ENCODE peak calls at places on chromosomes 5 and 9, in nine cellular contexts. One of them, this sample, is unnamed.

GRCh38 chr5:171855798-171856772 is 70.5 kb downstream of the SMIM23 start:
- DNase-seq in A549: no peak
- DNase-seq in neuronal stem cell: no peak
- DNase-seq in sigmoid colon: no peak
- DNase-seq in cardiac muscle cell: no peak
- DNase-seq in mesenchymal stem cell: peak; percentile 9
- DNase-seq in CD8-positive, alpha-beta T cell: no peak
- DNase-seq in mammary epithelial cell: no peak
- DNase-seq in naive thymus-derived CD4-positive, alpha-beta T cell: no peak
- DNase-seq in this sample: no peak

GRCh38 chr5:62645223-62645622 is 66.6 kb downstream of the LRRC70 start:
- DNase-seq in A549: no peak
- DNase-seq in neuronal stem cell: no peak
- DNase-seq in sigmoid colon: no peak
- DNase-seq in cardiac muscle cell: no peak
- DNase-seq in mesenchymal stem cell: no peak
- DNase-seq in CD8-positive, alpha-beta T cell: no peak
- DNase-seq in mammary epithelial cell: no peak
- DNase-seq in naive thymus-derived CD4-positive, alpha-beta T cell: no peak
- DNase-seq in this sample: no peak

GRCh38 chr9:72013188-72013877 is 47.1 kb downstream of the C9orf57 start:
- DNase-seq in A549: no peak
- DNase-seq in neuronal stem cell: no peak
- DNase-seq in sigmoid colon: no peak
- DNase-seq in cardiac muscle cell: no peak
- DNase-seq in mesenchymal stem cell: no peak
- DNase-seq in CD8-positive, alpha-beta T cell: no peak
- DNase-seq in mammary epithelial cell: no peak
- DNase-seq in naive thymus-derived CD4-positive, alpha-beta T cell: no peak
- DNase-seq in this sample: no peak

GRCh38 chr5:130168211-130168610 is 263.9 kb downstream of the CHSY3 start:
- DNase-seq in A549: no peak
- DNase-seq in neuronal stem cell: no peak
- DNase-seq in sigmoid colon: no peak
- DNase-seq in cardiac muscle cell: no peak
- DNase-seq in mesenchymal stem cell: no peak
- DNase-seq in CD8-positive, alpha-beta T cell: no peak
- DNase-seq in mammary epithelial cell: no peak
- DNase-seq in naive thymus-derived CD4-positive, alpha-beta T cell: no peak
- DNase-seq in this sample: peak; percentile 20

GRCh38 chr5:98827161-98827560 is 53.7 kb downstream of the RGMB start:
- DNase-seq in A549: peak; percentile 23
- DNase-seq in neuronal stem cell: peak; percentile 42
- DNase-seq in sigmoid colon: no peak
- DNase-seq in cardiac muscle cell: peak; percentile 51
- DNase-seq in mesenchymal stem cell: peak; percentile 49
- DNase-seq in CD8-positive, alpha-beta T cell: no peak
- DNase-seq in mammary epithelial cell: peak; percentile 20
- DNase-seq in naive thymus-derived CD4-positive, alpha-beta T cell: no peak
- DNase-seq in this sample: no peak

GRCh38 chr5:38613992-38614836 is 57.8 kb upstream of the LIFR start:
- DNase-seq in A549: no peak
- DNase-seq in neuronal stem cell: no peak
- DNase-seq in sigmoid colon: no peak
- DNase-seq in cardiac muscle cell: no peak
- DNase-seq in mesenchymal stem cell: no peak
- DNase-seq in CD8-positive, alpha-beta T cell: no peak
- DNase-seq in mammary epithelial cell: no peak
- DNase-seq in naive thymus-derived CD4-positive, alpha-beta T cell: no peak
- DNase-seq in this sample: no peak

GRCh38 chr5:19920761-19921160 is 67.2 kb downstream of the CDH18 start:
- DNase-seq in A549: no peak
- DNase-seq in neuronal stem cell: no peak
- DNase-seq in sigmoid colon: no peak
- DNase-seq in cardiac muscle cell: no peak
- DNase-seq in mesenchymal stem cell: no peak
- DNase-seq in CD8-positive, alpha-beta T cell: no peak
- DNase-seq in mammary epithelial cell: peak; percentile 26
- DNase-seq in naive thymus-derived CD4-positive, alpha-beta T cell: no peak
- DNase-seq in this sample: no peak

GRCh38 chr9:117060963-117061362 is 353.9 kb downstream of the ASTN2 start:
- DNase-seq in A549: no peak
- DNase-seq in neuronal stem cell: no peak
- DNase-seq in sigmoid colon: no peak
- DNase-seq in cardiac muscle cell: no peak
- DNase-seq in mesenchymal stem cell: no peak
- DNase-seq in CD8-positive, alpha-beta T cell: no peak
- DNase-seq in mammary epithelial cell: no peak
- DNase-seq in naive thymus-derived CD4-positive, alpha-beta T cell: no peak
- DNase-seq in this sample: no peak

GRCh38 chr9:136129176-136129575 is 10.5 kb upstream of the TMEM250 start:
- DNase-seq in A549: no peak
- DNase-seq in neuronal stem cell: no peak
- DNase-seq in sigmoid colon: no peak
- DNase-seq in cardiac muscle cell: no peak
- DNase-seq in mesenchymal stem cell: no peak
- DNase-seq in CD8-positive, alpha-beta T cell: no peak
- DNase-seq in mammary epithelial cell: no peak
- DNase-seq in naive thymus-derived CD4-positive, alpha-beta T cell: no peak
- DNase-seq in this sample: no peak

GRCh38 chr5:66469684-66470083 is 126.5 kb upstream of the MAST4 start:
- DNase-seq in A549: no peak
- DNase-seq in neuronal stem cell: no peak
- DNase-seq in sigmoid colon: no peak
- DNase-seq in cardiac muscle cell: no peak
- DNase-seq in mesenchymal stem cell: no peak
- DNase-seq in CD8-positive, alpha-beta T cell: no peak
- DNase-seq in mammary epithelial cell: no peak
- DNase-seq in naive thymus-derived CD4-positive, alpha-beta T cell: no peak
- DNase-seq in this sample: no peak

GRCh38 chr5:74326571-74327338 is 313.8 kb downstream of the ENC1 start:
- DNase-seq in A549: peak; percentile 65
- DNase-seq in neuronal stem cell: no peak
- DNase-seq in sigmoid colon: no peak
- DNase-seq in cardiac muscle cell: peak; percentile 67
- DNase-seq in mesenchymal stem cell: peak; percentile 89
- DNase-seq in CD8-positive, alpha-beta T cell: peak; percentile 3
- DNase-seq in mammary epithelial cell: peak; percentile 97
- DNase-seq in naive thymus-derived CD4-positive, alpha-beta T cell: peak; percentile 26
- DNase-seq in this sample: no peak

GRCh38 chr5:80114856-80115255 is 79.7 kb downstream of the THBS4 start:
- DNase-seq in A549: no peak
- DNase-seq in neuronal stem cell: no peak
- DNase-seq in sigmoid colon: no peak
- DNase-seq in cardiac muscle cell: no peak
- DNase-seq in mesenchymal stem cell: no peak
- DNase-seq in CD8-positive, alpha-beta T cell: no peak
- DNase-seq in mammary epithelial cell: no peak
- DNase-seq in naive thymus-derived CD4-positive, alpha-beta T cell: no peak
- DNase-seq in this sample: no peak

GRCh38 chr5:150085950-150086715 is at the start of gene CSF1R:
- DNase-seq in A549: no peak
- DNase-seq in neuronal stem cell: no peak
- DNase-seq in sigmoid colon: no peak
- DNase-seq in cardiac muscle cell: no peak
- DNase-seq in mesenchymal stem cell: no peak
- DNase-seq in CD8-positive, alpha-beta T cell: no peak
- DNase-seq in mammary epithelial cell: no peak
- DNase-seq in naive thymus-derived CD4-positive, alpha-beta T cell: no peak
- DNase-seq in this sample: no peak
- H3K27ac ChIP-seq in A549: no peak within 1 kb of the TSS
- H3K27ac ChIP-seq in neuronal stem cell: no peak within 1 kb of the TSS
- H3K27ac ChIP-seq in sigmoid colon: peak within 1 kb of the TSS; percentile 16
- H3K27ac ChIP-seq in cardiac muscle cell: no peak within 1 kb of the TSS
- H3K27ac ChIP-seq in mesenchymal stem cell: no peak within 1 kb of the TSS
- H3K27ac ChIP-seq in CD8-positive, alpha-beta T cell: no peak within 1 kb of the TSS
- H3K27ac ChIP-seq in mammary epithelial cell: no peak within 1 kb of the TSS
- H3K27ac ChIP-seq in naive thymus-derived CD4-positive, alpha-beta T cell: no peak within 1 kb of the TSS
- H3K27ac ChIP-seq in this sample: peak within 1 kb of the TSS; percentile 39

DNA sequence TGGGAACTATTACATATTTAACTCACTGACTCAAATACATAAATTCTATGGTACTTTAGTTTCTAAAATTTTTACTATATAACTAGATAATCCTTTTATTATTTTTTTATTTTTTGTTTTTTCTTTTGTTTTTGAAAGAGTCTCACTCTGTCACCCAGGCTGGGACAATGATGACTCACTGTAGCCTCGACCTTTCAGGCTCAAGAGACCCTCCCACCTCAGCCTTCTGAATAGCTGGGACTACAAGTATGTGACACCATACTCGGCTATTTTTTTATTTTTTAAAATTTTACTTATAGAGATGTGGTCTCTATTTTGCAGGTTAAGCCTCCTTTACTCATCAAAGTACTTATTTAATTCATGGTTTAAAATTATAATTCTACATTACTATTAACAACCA is 92.2 kb upstream of the SLCO4C1 start:
- DNase-seq in A549: no peak
- DNase-seq in neuronal stem cell: no peak
- DNase-seq in sigmoid colon: no peak
- DNase-seq in cardiac muscle cell: no peak
- DNase-seq in mesenchymal stem cell: no peak
- DNase-seq in CD8-positive, alpha-beta T cell: no peak
- DNase-seq in mammary epithelial cell: no peak
- DNase-seq in naive thymus-derived CD4-positive, alpha-beta T cell: no peak
- DNase-seq in this sample: no peak
- H3K27ac ChIP-seq in A549: no peak overlapping the region
- H3K27ac ChIP-seq in neuronal stem cell: no peak overlapping the region
- H3K27ac ChIP-seq in sigmoid colon: no peak overlapping the region
- H3K27ac ChIP-seq in cardiac muscle cell: no peak overlapping the region
- H3K27ac ChIP-seq in mesenchymal stem cell: no peak overlapping the region
- H3K27ac ChIP-seq in CD8-positive, alpha-beta T cell: no peak overlapping the region
- H3K27ac ChIP-seq in mammary epithelial cell: no peak overlapping the region
- H3K27ac ChIP-seq in naive thymus-derived CD4-positive, alpha-beta T cell: no peak overlapping the region
- H3K27ac ChIP-seq in this sample: no peak overlapping the region

GRCh38 chr5:138502521-138502920 is 37.2 kb downstream of the EGR1 start:
- DNase-seq in A549: no peak
- DNase-seq in neuronal stem cell: no peak
- DNase-seq in sigmoid colon: no peak
- DNase-seq in cardiac muscle cell: no peak
- DNase-seq in mesenchymal stem cell: no peak
- DNase-seq in CD8-positive, alpha-beta T cell: no peak
- DNase-seq in mammary epithelial cell: no peak
- DNase-seq in naive thymus-derived CD4-positive, alpha-beta T cell: no peak
- DNase-seq in this sample: no peak
- H3K27ac ChIP-seq in A549: no peak overlapping the region
- H3K27ac ChIP-seq in neuronal stem cell: no peak overlapping the region
- H3K27ac ChIP-seq in sigmoid colon: no peak overlapping the region
- H3K27ac ChIP-seq in cardiac muscle cell: no peak overlapping the region
- H3K27ac ChIP-seq in mesenchymal stem cell: no peak overlapping the region
- H3K27ac ChIP-seq in CD8-positive, alpha-beta T cell: no peak overlapping the region
- H3K27ac ChIP-seq in mammary epithelial cell: no peak overlapping the region
- H3K27ac ChIP-seq in naive thymus-derived CD4-positive, alpha-beta T cell: no peak overlapping the region
- H3K27ac ChIP-seq in this sample: no peak overlapping the region

GRCh38 chr9:84841915-84842314 is 172.4 kb downstream of the NTRK2 start:
- DNase-seq in A549: no peak
- DNase-seq in neuronal stem cell: no peak
- DNase-seq in sigmoid colon: no peak
- DNase-seq in cardiac muscle cell: no peak
- DNase-seq in mesenchymal stem cell: no peak
- DNase-seq in CD8-positive, alpha-beta T cell: no peak
- DNase-seq in mammary epithelial cell: no peak
- DNase-seq in naive thymus-derived CD4-positive, alpha-beta T cell: no peak
- DNase-seq in this sample: no peak
- H3K27ac ChIP-seq in A549: no peak overlapping the region
- H3K27ac ChIP-seq in neuronal stem cell: no peak overlapping the region
- H3K27ac ChIP-seq in sigmoid colon: no peak overlapping the region
- H3K27ac ChIP-seq in cardiac muscle cell: no peak overlapping the region
- H3K27ac ChIP-seq in mesenchymal stem cell: no peak overlapping the region
- H3K27ac ChIP-seq in CD8-positive, alpha-beta T cell: no peak overlapping the region
- H3K27ac ChIP-seq in mammary epithelial cell: no peak overlapping the region
- H3K27ac ChIP-seq in naive thymus-derived CD4-positive, alpha-beta T cell: no peak overlapping the region
- H3K27ac ChIP-seq in this sample: no peak overlapping the region

DNA sequence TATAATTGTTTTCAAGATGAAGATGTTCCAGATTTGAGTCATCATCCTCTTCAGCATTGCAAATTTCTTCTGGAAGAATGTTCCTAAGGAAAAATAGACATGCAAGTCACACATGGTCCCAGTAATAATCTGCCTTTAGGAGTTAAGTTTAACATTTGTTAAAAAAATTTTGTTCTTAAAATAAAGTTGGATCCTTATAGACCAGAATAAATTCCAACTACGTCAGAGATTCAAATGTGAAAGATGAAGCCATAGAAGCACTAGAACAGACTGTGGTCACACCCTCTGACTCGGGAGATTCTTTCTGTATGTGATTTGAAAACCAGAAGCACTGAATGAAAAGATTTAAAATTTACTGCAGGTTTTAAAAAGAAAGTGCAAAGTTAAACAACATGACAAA is 14.1 kb upstream of the ASPN start:
- DNase-seq in A549: no peak
- DNase-seq in neuronal stem cell: no peak
- DNase-seq in sigmoid colon: no peak
- DNase-seq in cardiac muscle cell: no peak
- DNase-seq in mesenchymal stem cell: peak; percentile 17
- DNase-seq in CD8-positive, alpha-beta T cell: no peak
- DNase-seq in mammary epithelial cell: no peak
- DNase-seq in naive thymus-derived CD4-positive, alpha-beta T cell: no peak
- DNase-seq in this sample: no peak
- H3K27ac ChIP-seq in A549: no peak overlapping the region
- H3K27ac ChIP-seq in neuronal stem cell: no peak overlapping the region
- H3K27ac ChIP-seq in sigmoid colon: peak overlapping the region; percentile 49
- H3K27ac ChIP-seq in cardiac muscle cell: no peak overlapping the region
- H3K27ac ChIP-seq in mesenchymal stem cell: no peak overlapping the region
- H3K27ac ChIP-seq in CD8-positive, alpha-beta T cell: no peak overlapping the region
- H3K27ac ChIP-seq in mammary epithelial cell: no peak overlapping the region
- H3K27ac ChIP-seq in naive thymus-derived CD4-positive, alpha-beta T cell: no peak overlapping the region
- H3K27ac ChIP-seq in this sample: peak overlapping the region; percentile 50

DNA sequence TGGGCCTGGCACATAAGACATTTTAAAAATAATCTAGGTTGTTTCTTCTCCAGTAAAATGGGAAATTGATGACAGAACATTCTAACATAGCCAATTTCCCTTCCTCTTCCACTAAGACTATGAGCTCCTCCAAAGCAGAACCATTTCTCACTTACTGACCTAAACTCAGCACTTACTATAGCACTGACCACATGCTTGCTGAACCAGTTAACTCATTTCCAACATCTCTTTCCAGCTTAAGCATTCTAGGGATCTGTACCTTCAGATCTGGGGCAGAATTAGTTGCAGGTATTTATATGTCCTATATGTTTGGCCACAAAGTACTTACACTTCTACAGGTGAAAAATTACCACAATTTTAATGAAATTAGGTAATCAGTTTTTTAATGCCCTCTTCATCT is 58.9 kb downstream of the TTC39B start:
- DNase-seq in A549: no peak
- DNase-seq in neuronal stem cell: no peak
- DNase-seq in sigmoid colon: no peak
- DNase-seq in cardiac muscle cell: no peak
- DNase-seq in mesenchymal stem cell: no peak
- DNase-seq in CD8-positive, alpha-beta T cell: no peak
- DNase-seq in mammary epithelial cell: no peak
- DNase-seq in naive thymus-derived CD4-positive, alpha-beta T cell: no peak
- DNase-seq in this sample: no peak
- H3K27ac ChIP-seq in A549: no peak overlapping the region
- H3K27ac ChIP-seq in neuronal stem cell: no peak overlapping the region
- H3K27ac ChIP-seq in sigmoid colon: peak overlapping the region; percentile 17
- H3K27ac ChIP-seq in cardiac muscle cell: no peak overlapping the region
- H3K27ac ChIP-seq in mesenchymal stem cell: peak overlapping the region; percentile 14
- H3K27ac ChIP-seq in CD8-positive, alpha-beta T cell: no peak overlapping the region
- H3K27ac ChIP-seq in mammary epithelial cell: no peak overlapping the region
- H3K27ac ChIP-seq in naive thymus-derived CD4-positive, alpha-beta T cell: no peak overlapping the region
- H3K27ac ChIP-seq in this sample: no peak overlapping the region

GRCh38 chr9:137194909-137195308 is 5.6 kb downstream of the TPRN start:
- DNase-seq in A549: no peak
- DNase-seq in neuronal stem cell: no peak
- DNase-seq in sigmoid colon: no peak
- DNase-seq in cardiac muscle cell: no peak
- DNase-seq in mesenchymal stem cell: no peak
- DNase-seq in CD8-positive, alpha-beta T cell: no peak
- DNase-seq in mammary epithelial cell: no peak
- DNase-seq in naive thymus-derived CD4-positive, alpha-beta T cell: no peak
- DNase-seq in this sample: no peak
- H3K27ac ChIP-seq in A549: no peak overlapping the region
- H3K27ac ChIP-seq in neuronal stem cell: no peak overlapping the region
- H3K27ac ChIP-seq in sigmoid colon: no peak overlapping the region
- H3K27ac ChIP-seq in cardiac muscle cell: no peak overlapping the region
- H3K27ac ChIP-seq in mesenchymal stem cell: no peak overlapping the region
- H3K27ac ChIP-seq in CD8-positive, alpha-beta T cell: no peak overlapping the region
- H3K27ac ChIP-seq in mammary epithelial cell: no peak overlapping the region
- H3K27ac ChIP-seq in naive thymus-derived CD4-positive, alpha-beta T cell: no peak overlapping the region
- H3K27ac ChIP-seq in this sample: peak overlapping the region; percentile 100

This sample was measured in caudate nucleus.